ENCODE peak calls at places on chromosomes 4 and X, in four cellular contexts. One of them, this sample, is unnamed. For H3K36me3, the result is how much of the 10 kb centered on the place peaks cover.

GRCh38 chr4:78616046-78616498 is 64.5 kb downstream of the ANXA3 start:
- DNase-seq in neural progenitor cell: no peak
- DNase-seq in PC-3: no peak
- DNase-seq in CD8-positive, alpha-beta T cell: no peak
- DNase-seq in this sample: no peak

GRCh38 chr4:128303986-128304385 is 16.4 kb upstream of the PGRMC2 start:
- DNase-seq in CD8-positive, alpha-beta T cell: no peak
- DNase-seq in neural progenitor cell: no peak
- DNase-seq in PC-3: no peak
- DNase-seq in this sample: no peak

GRCh38 chr4:3523146-3523627 is 9.0 kb downstream of the LRPAP1 start:
- DNase-seq in CD8-positive, alpha-beta T cell: no peak
- DNase-seq in PC-3: no peak
- DNase-seq in neural progenitor cell: no peak
- DNase-seq in this sample: no peak

GRCh38 chr4:163332526-163333405 is at the start of gene NPY1R:
- DNase-seq in CD8-positive, alpha-beta T cell: no peak
- DNase-seq in PC-3: peak
- DNase-seq in neural progenitor cell: peak
- DNase-seq in this sample: peak

GRCh38 chr4:13244342-13244905 is 239.7 kb downstream of the RAB28 start:
- DNase-seq in CD8-positive, alpha-beta T cell: no peak
- DNase-seq in PC-3: no peak
- DNase-seq in neural progenitor cell: peak
- DNase-seq in this sample: no peak

GRCh38 chr4:146957252-146957651 is 11.6 kb upstream of the TTC29 start:
- DNase-seq in neural progenitor cell: no peak
- DNase-seq in CD8-positive, alpha-beta T cell: no peak
- DNase-seq in PC-3: peak
- DNase-seq in this sample: no peak

GRCh38 chr4:128061566-128062536 is 739 bp downstream of the LARP1B start:
- DNase-seq in neural progenitor cell: peak
- DNase-seq in PC-3: peak
- DNase-seq in CD8-positive, alpha-beta T cell: peak
- DNase-seq in this sample: peak

GRCh38 chr4:100417565-100417964 is 100.3 kb downstream of the EMCN start:
- DNase-seq in CD8-positive, alpha-beta T cell: no peak
- DNase-seq in PC-3: no peak
- DNase-seq in neural progenitor cell: peak
- DNase-seq in this sample: no peak

GRCh38 chr4:53963786-53964185 is 100.6 kb downstream of the CHIC2 start:
- DNase-seq in PC-3: no peak
- DNase-seq in CD8-positive, alpha-beta T cell: no peak
- DNase-seq in neural progenitor cell: no peak
- DNase-seq in this sample: no peak

GRCh38 chr4:8849266-8850073 is 22.2 kb downstream of the HMX1 start:
- DNase-seq in PC-3: no peak
- DNase-seq in neural progenitor cell: no peak
- DNase-seq in CD8-positive, alpha-beta T cell: no peak
- DNase-seq in this sample: no peak

GRCh38 chr4:41268024-41268423 is 11.3 kb downstream of the UCHL1 start:
- DNase-seq in CD8-positive, alpha-beta T cell: no peak
- DNase-seq in PC-3: no peak
- DNase-seq in neural progenitor cell: no peak
- DNase-seq in this sample: no peak

GRCh38 chr4:71635094-71635493 is 148.8 kb downstream of the GC start:
- DNase-seq in CD8-positive, alpha-beta T cell: no peak
- DNase-seq in neural progenitor cell: no peak
- DNase-seq in PC-3: no peak
- DNase-seq in this sample: no peak

GRCh38 chr4:158353541-158354304 is 143.4 kb downstream of the TMEM144 start:
- DNase-seq in PC-3: no peak
- DNase-seq in neural progenitor cell: no peak
- DNase-seq in CD8-positive, alpha-beta T cell: no peak
- DNase-seq in this sample: no peak

GRCh38 chr4:141080668-141081067 is 52.6 kb downstream of the RNF150 start:
- DNase-seq in PC-3: no peak
- DNase-seq in neural progenitor cell: no peak
- DNase-seq in CD8-positive, alpha-beta T cell: no peak
- DNase-seq in this sample: no peak

GRCh38 chr4:122898370-122899150 is 23.8 kb downstream of the NUDT6 start:
- DNase-seq in PC-3: peak
- DNase-seq in neural progenitor cell: no peak
- DNase-seq in CD8-positive, alpha-beta T cell: no peak
- DNase-seq in this sample: no peak

GRCh38 chr4:169254546-169254983 is 16.2 kb downstream of the SH3RF1 start:
- DNase-seq in PC-3: peak
- DNase-seq in neural progenitor cell: no peak
- DNase-seq in CD8-positive, alpha-beta T cell: no peak
- DNase-seq in this sample: no peak

GRCh38 chr4:96342790-96343455 is 503.0 kb downstream of the PDHA2 start:
- DNase-seq in PC-3: no peak
- DNase-seq in neural progenitor cell: no peak
- DNase-seq in CD8-positive, alpha-beta T cell: no peak
- DNase-seq in this sample: no peak

GRCh38 chr4:96352051-96352517 is 512.2 kb downstream of the PDHA2 start:
- DNase-seq in neural progenitor cell: peak
- DNase-seq in CD8-positive, alpha-beta T cell: no peak
- DNase-seq in PC-3: peak
- DNase-seq in this sample: no peak

GRCh38 chr4:96343836-96344235 is 503.9 kb downstream of the PDHA2 start:
- DNase-seq in PC-3: no peak
- DNase-seq in CD8-positive, alpha-beta T cell: no peak
- DNase-seq in neural progenitor cell: no peak
- DNase-seq in this sample: no peak

GRCh38 chr4:96347582-96347981 is 507.7 kb downstream of the PDHA2 start:
- DNase-seq in neural progenitor cell: no peak
- DNase-seq in CD8-positive, alpha-beta T cell: no peak
- DNase-seq in PC-3: no peak
- DNase-seq in this sample: no peak
- H3K4me3 ChIP-seq in neural progenitor cell: no peak
- H3K4me3 ChIP-seq in CD8-positive, alpha-beta T cell: no peak
- H3K4me3 ChIP-seq in PC-3: no peak
- H3K4me3 ChIP-seq in this sample: no peak

GRCh38 chr4:183337349-183337748 is 15.1 kb upstream of the CLDN24 start:
- DNase-seq in neural progenitor cell: no peak
- DNase-seq in PC-3: no peak
- DNase-seq in CD8-positive, alpha-beta T cell: no peak
- DNase-seq in this sample: no peak
- H3K36me3 ChIP-seq in neural progenitor cell: under half
- H3K36me3 ChIP-seq in PC-3: under half
- H3K36me3 ChIP-seq in CD8-positive, alpha-beta T cell: under half
- H3K36me3 ChIP-seq in this sample: under half

GRCh38 chr4:87236851-87237250 is 16.4 kb upstream of the KLHL8 start:
- DNase-seq in neural progenitor cell: no peak
- DNase-seq in PC-3: no peak
- DNase-seq in CD8-positive, alpha-beta T cell: no peak
- DNase-seq in this sample: no peak

GRCh38 chr4:87232241-87232640 is 11.8 kb upstream of the KLHL8 start:
- DNase-seq in PC-3: no peak
- DNase-seq in CD8-positive, alpha-beta T cell: no peak
- DNase-seq in neural progenitor cell: no peak
- DNase-seq in this sample: no peak

GRCh38 chr4:87230806-87231205 is 10.4 kb upstream of the KLHL8 start:
- DNase-seq in neural progenitor cell: no peak
- DNase-seq in CD8-positive, alpha-beta T cell: no peak
- DNase-seq in PC-3: no peak
- DNase-seq in this sample: no peak

GRCh38 chr4:87239821-87240220 is 19.4 kb upstream of the KLHL8 start:
- DNase-seq in PC-3: peak
- DNase-seq in neural progenitor cell: no peak
- DNase-seq in CD8-positive, alpha-beta T cell: no peak
- DNase-seq in this sample: no peak

GRCh38 chr4:87235020-87235671 is 14.7 kb upstream of the KLHL8 start:
- DNase-seq in CD8-positive, alpha-beta T cell: no peak
- DNase-seq in PC-3: peak
- DNase-seq in neural progenitor cell: no peak
- DNase-seq in this sample: no peak
- H3K4me3 ChIP-seq in CD8-positive, alpha-beta T cell: peak
- H3K4me3 ChIP-seq in PC-3: peak
- H3K4me3 ChIP-seq in neural progenitor cell: peak
- H3K4me3 ChIP-seq in this sample: no peak

DNA sequence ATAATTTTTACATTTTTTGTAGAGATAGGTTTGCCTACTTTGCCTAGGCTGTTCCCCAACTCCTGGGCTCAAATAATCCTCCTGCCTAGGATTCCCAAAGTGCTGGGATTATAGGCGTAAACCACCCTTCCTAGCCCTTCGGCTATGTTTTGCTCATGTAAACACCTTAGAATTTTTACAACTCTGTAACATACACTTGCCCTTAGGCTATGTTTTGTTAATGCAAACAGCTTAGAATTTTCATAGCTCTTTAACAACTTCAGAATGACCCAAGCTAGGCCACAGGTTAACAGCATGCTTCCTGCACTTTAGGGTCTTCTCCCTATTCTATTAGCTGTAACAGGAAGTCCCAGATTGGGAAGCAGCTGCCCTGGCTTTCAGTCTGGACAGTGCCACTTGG is 24.2 kb downstream of the KLHL15 start:
- DNase-seq in CD8-positive, alpha-beta T cell: no peak
- DNase-seq in PC-3: peak
- DNase-seq in neural progenitor cell: no peak
- DNase-seq in this sample: no peak
- H3K36me3 ChIP-seq in CD8-positive, alpha-beta T cell: under half
- H3K36me3 ChIP-seq in PC-3: under half
- H3K36me3 ChIP-seq in neural progenitor cell: under half
- H3K36me3 ChIP-seq in this sample: under half

GRCh38 chr4:181971411-181971810 is 271.8 kb upstream of the TENM3 start:
- DNase-seq in CD8-positive, alpha-beta T cell: no peak
- DNase-seq in neural progenitor cell: no peak
- DNase-seq in PC-3: no peak
- DNase-seq in this sample: no peak
- H3K4me3 ChIP-seq in CD8-positive, alpha-beta T cell: no peak
- H3K4me3 ChIP-seq in neural progenitor cell: no peak
- H3K4me3 ChIP-seq in PC-3: no peak
- H3K4me3 ChIP-seq in this sample: no peak

DNA sequence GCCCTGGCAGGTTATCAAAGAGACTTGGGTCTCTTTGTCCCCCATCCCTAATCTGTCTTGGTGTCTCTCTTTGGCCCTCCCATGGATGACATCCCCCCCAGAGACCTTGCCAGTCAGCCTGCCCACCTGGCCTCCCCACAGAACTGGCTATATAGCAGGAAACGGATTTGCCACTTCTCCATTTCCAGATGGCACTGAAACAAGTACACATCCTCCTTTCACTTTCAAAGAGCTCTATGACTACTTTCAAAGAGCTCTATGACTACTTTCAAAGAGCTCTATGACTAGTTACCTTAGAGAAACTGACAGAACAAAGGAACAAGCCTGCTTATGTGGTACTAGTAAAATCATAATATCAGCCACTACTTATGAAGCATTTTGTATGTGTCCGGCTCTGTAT is 175.3 kb downstream of the MAML3 start:
- DNase-seq in PC-3: no peak
- DNase-seq in CD8-positive, alpha-beta T cell: no peak
- DNase-seq in neural progenitor cell: no peak
- DNase-seq in this sample: peak
- H3K36me3 ChIP-seq in PC-3: under half
- H3K36me3 ChIP-seq in CD8-positive, alpha-beta T cell: under half
- H3K36me3 ChIP-seq in neural progenitor cell: under half
- H3K36me3 ChIP-seq in this sample: under half

GRCh38 chr4:64643841-64644240 is 234.6 kb upstream of the TECRL start:
- DNase-seq in CD8-positive, alpha-beta T cell: no peak
- DNase-seq in PC-3: no peak
- DNase-seq in neural progenitor cell: no peak
- DNase-seq in this sample: no peak
- H3K4me3 ChIP-seq in CD8-positive, alpha-beta T cell: no peak
- H3K4me3 ChIP-seq in PC-3: no peak
- H3K4me3 ChIP-seq in neural progenitor cell: no peak
- H3K4me3 ChIP-seq in this sample: no peak

DNA sequence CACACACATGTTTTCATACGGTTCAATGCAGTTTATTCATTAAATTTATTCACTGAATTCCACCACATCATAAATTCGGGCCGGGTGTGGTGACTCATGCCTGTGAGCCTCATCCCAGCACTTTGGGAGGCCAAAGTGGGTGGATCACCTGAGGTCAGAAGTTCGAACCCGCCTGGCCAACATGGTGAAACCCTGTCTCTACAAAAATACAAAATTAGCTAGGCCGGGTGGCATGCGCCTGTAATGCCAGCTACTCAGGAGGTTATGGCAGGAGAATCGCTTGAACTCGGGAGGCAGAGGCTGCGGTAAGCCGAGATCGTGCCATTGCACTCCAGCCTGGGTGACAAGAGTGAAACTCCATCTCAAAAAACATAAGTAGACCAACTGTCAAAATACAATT is 131.6 kb downstream of the PDS5A start:
- DNase-seq in CD8-positive, alpha-beta T cell: no peak
- DNase-seq in neural progenitor cell: no peak
- DNase-seq in PC-3: peak
- DNase-seq in this sample: no peak
- H3K36me3 ChIP-seq in CD8-positive, alpha-beta T cell: under half
- H3K36me3 ChIP-seq in neural progenitor cell: under half
- H3K36me3 ChIP-seq in PC-3: under half
- H3K36me3 ChIP-seq in this sample: under half

DNA sequence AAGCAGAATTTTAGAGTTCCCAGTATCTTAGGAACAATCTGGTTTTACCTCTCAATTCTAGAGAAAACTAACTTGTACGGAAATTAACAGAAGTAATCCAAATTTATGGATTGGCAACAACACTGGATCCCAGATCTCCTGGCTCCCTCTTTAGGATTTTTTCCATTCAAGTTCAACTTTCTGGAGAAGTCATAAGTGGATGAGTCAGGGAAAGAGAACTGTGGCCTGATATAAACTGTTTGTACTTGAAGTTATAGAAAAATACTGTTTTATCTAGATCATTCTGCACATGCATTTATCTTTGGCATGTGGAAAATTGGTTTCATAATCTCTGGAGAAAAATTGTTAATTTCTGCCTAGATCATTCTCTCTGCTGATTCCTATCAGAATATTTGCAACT is 380.4 kb downstream of the PCDH7 start:
- DNase-seq in neural progenitor cell: no peak
- DNase-seq in PC-3: no peak
- DNase-seq in CD8-positive, alpha-beta T cell: no peak
- DNase-seq in this sample: no peak
- H3K4me3 ChIP-seq in neural progenitor cell: no peak
- H3K4me3 ChIP-seq in PC-3: no peak
- H3K4me3 ChIP-seq in CD8-positive, alpha-beta T cell: no peak
- H3K4me3 ChIP-seq in this sample: no peak

This sample was measured in GM06990.